ENCODE peak calls at places on chromosome 11, in seven cellular contexts. O, T, H, V, I, N and U are unnamed samples.

GRCh38 chr11:8312966-8313365 is 49.3 kb upstream of the LMO1 start:
- DNase-seq in O (no peak), T (no peak), H (no peak), V (no peak), I (no peak), N (no peak), U (no peak)

GRCh38 chr11:63866211-63866610 is 27.3 kb downstream of the MARK2 start:
- DNase-seq in O (no peak), T (peak; percentile 79), H (no peak), V (peak; percentile 22), I (no peak), N (peak; percentile 57), U (no peak)

GRCh38 chr11:20109731-20110445 is 50.4 kb downstream of the DBX1 start:
- DNase-seq in O (no peak), T (no peak), H (no peak), V (no peak), I (no peak), N (no peak), U (no peak)

GRCh38 chr11:84022695-84023094 is 736.5 kb upstream of the CCDC90B start:
- DNase-seq in O (no peak), T (no peak), H (no peak), V (no peak), I (no peak), N (no peak), U (no peak)

GRCh38 chr11:117670443-117670842 is 126.6 kb downstream of the DSCAML1 start:
- DNase-seq in O (no peak), T (no peak), H (no peak), V (no peak), I (no peak), N (no peak), U (no peak)

GRCh38 chr11:115303304-115303703 is 200.9 kb downstream of the CADM1 start:
- DNase-seq in O (no peak), T (no peak), H (no peak), V (no peak), I (no peak), N (no peak), U (no peak)

GRCh38 chr11:455566-456147 is 5.6 kb downstream of the PTDSS2 start:
- DNase-seq in O (no peak), T (no peak), H (no peak), V (no peak), I (no peak), N (no peak), U (no peak)

GRCh38 chr11:114095899-114096298 is 36.4 kb downstream of the ZBTB16 start:
- DNase-seq in O (no peak), T (no peak), H (no peak), V (no peak), I (no peak), N (no peak), U (no peak)

GRCh38 chr11:72123117-72123653 is 10.7 kb upstream of the ANAPC15 start:
- DNase-seq in O (no peak), T (no peak), H (no peak), V (no peak), I (no peak), N (no peak), U (no peak)

GRCh38 chr11:112841719-112842118 is 119.5 kb upstream of the NCAM1 start:
- DNase-seq in O (no peak), T (no peak), H (no peak), V (no peak), I (no peak), N (no peak), U (no peak)

GRCh38 chr11:83007909-83008580 is 63.7 kb downstream of the RAB30 start:
- DNase-seq in O (peak; percentile 60), T (no peak), H (no peak), V (no peak), I (no peak), N (peak; percentile 58), U (no peak)

GRCh38 chr11:31807791-31808074 is 3.4 kb downstream of the PAX6 start:
- DNase-seq in O (no peak), T (no peak), H (no peak), V (no peak), I (no peak), N (no peak), U (no peak)

GRCh38 chr11:122637538-122637937 is 18.0 kb upstream of the UBASH3B start:
- DNase-seq in O (no peak), T (peak; percentile 17), H (no peak), V (no peak), I (peak; percentile 13), N (peak; percentile 51), U (no peak)

GRCh38 chr11:27349919-27350318 is 13.1 kb downstream of the CCDC34 start:
- DNase-seq in O (peak; percentile 66), T (no peak), H (no peak), V (no peak), I (no peak), N (no peak), U (no peak)

GRCh38 chr11:45098929-45099328 is 47.5 kb upstream of the PRDM11 start:
- DNase-seq in O (no peak), T (no peak), H (no peak), V (no peak), I (no peak), N (no peak), U (no peak)

GRCh38 chr11:112318661-112319060 is 58.0 kb upstream of the PLET1 start:
- DNase-seq in O (no peak), T (no peak), H (no peak), V (no peak), I (no peak), N (no peak), U (no peak)

GRCh38 chr11:119319702-119320592 is 3.0 kb upstream of the MCAM start:
- DNase-seq in O (no peak), T (no peak), H (no peak), V (no peak), I (no peak), N (no peak), U (no peak)

GRCh38 chr11:113240389-113240788 is 74.0 kb upstream of the TTC12 start:
- DNase-seq in O (no peak), T (no peak), H (no peak), V (no peak), I (no peak), N (no peak), U (no peak)

GRCh38 chr11:5204787-5205186 is 4.3 kb upstream of the OR51V1 start:
- DNase-seq in O (peak; percentile 28), T (no peak), H (peak; percentile 85), V (no peak), I (peak; percentile 52), N (peak; percentile 34), U (peak; percentile 75)

GRCh38 chr11:124402326-124402922 is 3.6 kb upstream of the OR8B3 start:
- DNase-seq in O (peak; percentile 60), T (peak; percentile 60), H (peak; percentile 74), V (no peak), I (peak; percentile 6), N (peak; percentile 52), U (peak; percentile 83)

GRCh38 chr11:129192150-129192549 is at the start of gene ARHGAP32:
- DNase-seq in O (no peak), T (no peak), H (no peak), V (no peak), I (no peak), N (no peak), U (no peak)

GRCh38 chr11:119108151-119108856 is 1.2 kb downstream of the C2CD2L start:
- DNase-seq in O (no peak), T (no peak), H (no peak), V (no peak), I (no peak), N (peak; percentile 52), U (peak; percentile 27)

GRCh38 chr11:72393303-72393702 is 41.0 kb downstream of the CLPB start:
- DNase-seq in O (no peak), T (no peak), H (no peak), V (no peak), I (no peak), N (no peak), U (no peak)